ENCODE peak calls at places on chromosomes 12 and 14, in seven cellular contexts. M is tibial artery, Z is astrocyte of the spinal cord, G is BJ, W is epithelial cell of proximal tubule, K is mucosa of descending colon, S is fibroblast of lung. V is an unnamed sample.

GRCh38 chr12:87092421-87092820 is 836.2 kb upstream of the MGAT4C start:
- DNase-seq in M (no peak), Z (no peak), S (no peak), W (no peak), K (no peak), G (no peak), V (no peak)

GRCh38 chr14:61570188-61570960 is 124.9 kb upstream of the HIF1A start:
- DNase-seq in S (peak), W (no peak), K (no peak), G (no peak), Z (no peak), M (peak), V (no peak)

GRCh38 chr14:71139058-71139946 is 232.0 kb downstream of the PCNX1 start:
- DNase-seq in K (peak), G (no peak), S (peak), M (no peak), Z (peak), W (no peak), V (no peak)

GRCh38 chr12:3042394-3042793 is 34.8 kb upstream of the TSPAN9 start:
- DNase-seq in Z (no peak), M (peak), G (no peak), S (no peak), K (no peak), W (no peak), V (no peak)

GRCh38 chr14:71856199-71856919 is 75.9 kb upstream of the RGS6 start:
- DNase-seq in W (no peak), S (no peak), G (no peak), K (no peak), Z (no peak), M (no peak), V (no peak)

GRCh38 chr14:105376521-105377440 is 21.6 kb upstream of the TEX22 start:
- DNase-seq in K (no peak), S (no peak), M (no peak), Z (no peak), W (no peak), G (no peak), V (no peak)

GRCh38 chr12:6292606-6293005 is 17.9 kb upstream of the PLEKHG6 start:
- DNase-seq in K (no peak), W (peak), M (no peak), S (no peak), G (peak), Z (no peak), V (no peak)

GRCh38 chr12:117836999-117837736 is 131.6 kb downstream of the KSR2 start:
- DNase-seq in Z (peak), G (no peak), K (peak), W (no peak), M (peak), S (peak), V (peak)

GRCh38 chr14:90381999-90382451 is 14.8 kb upstream of the CALM1 start:
- DNase-seq in K (peak), Z (no peak), M (peak), W (no peak), S (no peak), G (no peak), V (no peak)

GRCh38 chr12:63919758-63920157 is 75.3 kb downstream of the SRGAP1 start:
- DNase-seq in Z (no peak), W (no peak), K (no peak), M (no peak), S (no peak), G (no peak), V (no peak)

GRCh38 chr12:108633534-108634224 is at the start of gene SELPLG:
- DNase-seq in M (peak), G (no peak), W (no peak), Z (no peak), S (no peak), K (peak), V (no peak)

GRCh38 chr14:74240794-74241610 is 1.8 kb downstream of the VSX2 start:
- DNase-seq in K (no peak), Z (peak), W (no peak), M (no peak), S (no peak), G (no peak), V (no peak)

GRCh38 chr12:2163172-2163927 is 110.6 kb downstream of the CACNA1C start:
- DNase-seq in W (no peak), M (peak), K (peak), Z (peak), G (no peak), S (peak), V (peak)

GRCh38 chr12:2139651-2140050 is 86.9 kb downstream of the CACNA1C start:
- DNase-seq in Z (no peak), M (no peak), W (no peak), S (no peak), K (no peak), G (no peak), V (no peak)

GRCh38 chr14:49621114-49621881 is 699 bp downstream of the MGAT2 start:
- DNase-seq in W (no peak), M (peak), S (peak), Z (no peak), K (peak), G (no peak), V (peak)

GRCh38 chr14:99961826-99962518 is 103.2 kb upstream of the EVL start:
- DNase-seq in K (no peak), W (no peak), M (no peak), S (no peak), G (no peak), Z (no peak), V (no peak)

GRCh38 chr12:82996168-82996812 is 309.6 kb downstream of the TMTC2 start:
- DNase-seq in K (peak), G (no peak), Z (no peak), W (no peak), M (no peak), S (peak), V (no peak)

GRCh38 chr14:85599939-85600338 is 70.0 kb downstream of the FLRT2 start:
- DNase-seq in S (peak), G (peak), K (no peak), Z (no peak), W (no peak), M (no peak), V (no peak)

GRCh38 chr14:21768116-21768874 is 94.7 kb upstream of the OR4E1 start:
- DNase-seq in Z (peak), G (no peak), S (no peak), K (peak), M (no peak), W (no peak), V (no peak)

GRCh38 chr12:132606466-132606865 is 3.9 kb downstream of the LRCOL1 start:
- DNase-seq in M (no peak), S (no peak), Z (no peak), K (no peak), G (no peak), W (no peak), V (no peak)

GRCh38 chr12:26338574-26339572 is 143.5 kb downstream of the SSPN start:
- DNase-seq in M (no peak), K (no peak), G (no peak), S (peak), Z (peak), W (peak), V (no peak)

GRCh38 chr12:22682663-22683062 is 57.7 kb downstream of the ETNK1 start:
- DNase-seq in M (no peak), S (no peak), Z (no peak), K (no peak), G (no peak), W (no peak), V (no peak)

GRCh38 chr14:23641915-23642588 is 5.9 kb downstream of the DHRS2 start:
- DNase-seq in Z (no peak), G (no peak), M (no peak), S (no peak), W (no peak), K (peak), V (no peak)

GRCh38 chr14:75254381-75254821 is 24.2 kb upstream of the FOS start:
- DNase-seq in W (no peak), S (no peak), M (peak), Z (no peak), K (peak), G (no peak), V (no peak)

GRCh38 chr14:78316058-78316457 is 145.9 kb downstream of the NRXN3 start:
- DNase-seq in M (no peak), S (no peak), G (no peak), Z (no peak), W (no peak), K (no peak), V (no peak)

GRCh38 chr12:16258963-16259362 is 18.5 kb downstream of the SLC15A5 start:
- DNase-seq in G (no peak), W (no peak), M (no peak), Z (no peak), S (no peak), K (no peak), V (no peak)

GRCh38 chr12:57232156-57232756 is 2.7 kb downstream of the SHMT2 start:
- DNase-seq in G (no peak), S (no peak), W (no peak), M (no peak), Z (no peak), K (no peak), V (no peak)

GRCh38 chr12:105882404-105882803 is 256.4 kb downstream of the NUAK1 start:
- DNase-seq in M (no peak), S (peak), G (peak), K (no peak), Z (peak), W (no peak), V (peak)

GRCh38 chr14:31386271-31386670 is 34.1 kb downstream of the HEATR5A start:
- DNase-seq in Z (no peak), K (no peak), G (no peak), M (no peak), S (no peak), W (no peak), V (no peak)

GRCh38 chr14:81423504-81423903 is 23.4 kb upstream of the STON2 start:
- DNase-seq in Z (no peak), S (no peak), K (no peak), W (no peak), G (no peak), M (peak), V (no peak)
- H3K4me3 ChIP-seq in Z (no peak), S (no peak), K (no peak), W (no peak), G (no peak), M (no peak), V (no peak)

GRCh38 chr14:51155331-51155730 is 60.4 kb upstream of the TRIM9 start:
- DNase-seq in Z (no peak), M (no peak), G (no peak), K (no peak), S (no peak), W (no peak), V (no peak)
- H3K4me3 ChIP-seq in Z (no peak), M (no peak), G (no peak), K (no peak), S (no peak), W (no peak), V (no peak)

GRCh38 chr12:32896438-32897275 is at the start of gene PKP2:
- DNase-seq in Z (peak), S (peak), K (peak), M (no peak), W (no peak), G (no peak), V (no peak)
- H3K4me3 ChIP-seq in Z (peak), S (peak), K (peak), M (peak), W (peak), G (peak), V (peak)

GRCh38 chr12:19443585-19443984 is 4.3 kb downstream of the AEBP2 start:
- DNase-seq in K (no peak), Z (no peak), G (no peak), S (no peak), M (no peak), W (no peak), V (no peak)
- H3K4me3 ChIP-seq in K (no peak), Z (no peak), G (no peak), S (no peak), M (no peak), W (no peak), V (no peak)